ENCODE peak calls at places on chromosome 1, in five cellular contexts. R is PC-9, N is pulmonary artery endothelial cell, L is fibroblast of pulmonary artery, W is body of pancreas. X is an unnamed sample.

GRCh38 chr1:114154963-114155322 is 1.3 kb upstream of the SYT6 start:
- DNase-seq in R (no peak), N (peak), L (no peak), W (no peak), X (no peak)

GRCh38 chr1:229058111-229058551 is 212.8 kb upstream of the RAB4A start:
- DNase-seq in R (no peak), N (no peak), L (no peak), W (peak), X (no peak)

GRCh38 chr1:50703240-50703639 is 256.8 kb downstream of the FAF1 start:
- DNase-seq in R (no peak), N (no peak), L (no peak), W (no peak), X (no peak)

GRCh38 chr1:246128494-246129069 is 378.5 kb downstream of the SMYD3 start:
- DNase-seq in R (no peak), N (no peak), L (no peak), W (no peak), X (no peak)

GRCh38 chr1:200029035-200029623 is 1.6 kb downstream of the NR5A2 start:
- DNase-seq in R (peak), N (no peak), L (no peak), W (peak), X (peak)

GRCh38 chr1:236280438-236281285 is 1.1 kb downstream of the ERO1B start:
- DNase-seq in R (no peak), N (no peak), L (no peak), W (no peak), X (no peak)

GRCh38 chr1:229452956-229453801 is 19.3 kb upstream of the ACTA1 start:
- DNase-seq in R (no peak), N (no peak), L (peak), W (no peak), X (peak)

GRCh38 chr1:108644984-108645383 is 15.9 kb downstream of the HENMT1 start:
- DNase-seq in R (no peak), N (no peak), L (no peak), W (no peak), X (no peak)

X was measured in A549.